ENCODE peak calls at places on chromosome 21, in four cellular contexts. T is H1, M is sigmoid colon, S is HepG2. U is an unnamed sample. For H3K4me1, the result is how much of the 10 kb centered on the place peaks cover.

GRCh38 chr21:24428539-24429186 is 1178.6 kb downstream of the MRPL39 start:
- DNase-seq in M (no peak), S (no peak), T (no peak), U (no peak)

GRCh38 chr21:41894511-41894910 is 15.4 kb upstream of the PRDM15 start:
- DNase-seq in T (no peak), M (peak), S (no peak), U (no peak)

GRCh38 chr21:19321688-19322087 is 918.1 kb upstream of the TMPRSS15 start:
- DNase-seq in T (no peak), M (no peak), S (no peak), U (no peak)

GRCh38 chr21:35895598-35895997 is 164.7 kb downstream of the SETD4 start:
- DNase-seq in T (no peak), M (no peak), S (no peak), U (no peak)

GRCh38 chr21:41133896-41134522 is 34.0 kb upstream of the BACE2 start:
- DNase-seq in M (no peak), S (peak), T (no peak), U (no peak)

GRCh38 chr21:41663805-41664788 is 102.8 kb downstream of the RIPK4 start:
- DNase-seq in M (no peak), T (no peak), S (peak), U (no peak)

GRCh38 chr21:39340687-39341086 is 8.2 kb downstream of the HMGN1 start:
- DNase-seq in T (no peak), M (no peak), S (no peak), U (no peak)

GRCh38 chr21:37921091-37921490 is 4.8 kb upstream of the KCNJ6 start:
- DNase-seq in M (no peak), S (no peak), T (no peak), U (no peak)

GRCh38 chr21:42171091-42172053 is 47.6 kb upstream of the ABCG1 start:
- DNase-seq in T (no peak), M (no peak), S (no peak), U (peak)

GRCh38 chr21:27812279-27812678 is 845.4 kb upstream of the ADAMTS5 start:
- DNase-seq in S (no peak), T (no peak), M (no peak), U (no peak)

GRCh38 chr21:42466700-42467612 is 29.1 kb downstream of the RSPH1 start:
- DNase-seq in M (no peak), T (no peak), S (peak), U (peak)

GRCh38 chr21:42609806-42610205 is 43.6 kb upstream of the PDE9A start:
- DNase-seq in S (no peak), T (no peak), M (no peak), U (no peak)

GRCh38 chr21:29238967-29239289 is 59.8 kb upstream of the BACH1 start:
- DNase-seq in T (no peak), M (no peak), S (no peak), U (no peak)

GRCh38 chr21:37145635-37146111 is 72.6 kb downstream of the TTC3 start:
- DNase-seq in T (no peak), M (no peak), S (no peak), U (no peak)

GRCh38 chr21:42424848-42425602 is 21.3 kb downstream of the UBASH3A start:
- DNase-seq in T (no peak), S (no peak), M (no peak), U (no peak)

GRCh38 chr21:26451014-26451740 is 121.9 kb downstream of the CYYR1 start:
- DNase-seq in S (no peak), T (no peak), M (no peak), U (no peak)

GRCh38 chr21:37119421-37120218 is 46.6 kb downstream of the TTC3 start:
- DNase-seq in S (peak), M (no peak), T (no peak), U (no peak)

GRCh38 chr21:36437745-36438128 is 42.2 kb downstream of the CLDN14 start:
- DNase-seq in M (no peak), T (no peak), S (no peak), U (no peak)

GRCh38 chr21:15839026-15839425 is 109.2 kb downstream of the USP25 start:
- DNase-seq in T (no peak), S (no peak), M (no peak), U (no peak)

GRCh38 chr21:46056450-46056903 is 41.4 kb upstream of the COL6A2 start:
- DNase-seq in M (peak), T (no peak), S (no peak), U (no peak)
- H3K4me1 ChIP-seq in M (under half), T (under half), S (under half), U (under half)

DNA sequence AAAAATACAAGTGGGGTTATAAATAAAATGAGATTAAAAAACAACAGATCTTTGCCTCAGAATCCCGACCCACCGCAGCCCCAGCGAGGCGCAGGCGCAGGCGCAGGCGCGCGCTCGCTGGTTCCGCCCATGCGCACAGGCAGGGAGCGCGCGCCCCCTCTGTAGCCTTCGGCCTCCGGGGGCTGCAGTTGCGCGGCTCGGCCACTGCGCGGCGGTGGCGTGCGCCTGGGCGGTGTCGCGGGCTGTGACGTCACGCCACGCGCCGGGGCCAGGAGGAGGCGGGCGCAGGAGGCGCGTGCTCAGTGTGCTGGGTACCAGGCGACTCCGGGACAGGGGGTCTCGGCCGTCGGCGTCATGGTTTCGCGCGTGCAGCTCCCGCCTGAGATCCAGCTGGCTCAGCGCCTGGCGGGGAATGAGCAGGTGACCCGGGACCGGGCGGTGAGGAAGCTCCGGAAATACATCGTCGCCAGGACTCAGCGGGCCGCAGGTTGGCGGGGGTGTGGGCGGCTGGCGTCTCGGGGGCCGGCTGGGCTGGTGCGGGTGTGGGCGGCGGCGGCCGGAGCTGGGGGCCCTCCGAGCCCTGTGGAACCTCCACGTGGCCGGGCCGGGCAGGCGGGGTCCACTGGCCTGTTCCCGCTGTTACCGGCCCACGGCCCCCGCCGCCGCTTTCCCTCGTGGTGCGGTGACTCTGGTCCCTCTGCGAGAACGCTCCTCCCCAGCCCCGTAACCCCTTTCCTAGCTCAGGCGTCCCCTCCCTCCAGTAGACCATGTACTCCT is at the start of gene RRP1:
- DNase-seq in T (peak), M (peak), S (peak), U (peak)
- TF ChIP-seq POLR2A in T (peak), M (peak), S (no peak), U (peak)

DNA sequence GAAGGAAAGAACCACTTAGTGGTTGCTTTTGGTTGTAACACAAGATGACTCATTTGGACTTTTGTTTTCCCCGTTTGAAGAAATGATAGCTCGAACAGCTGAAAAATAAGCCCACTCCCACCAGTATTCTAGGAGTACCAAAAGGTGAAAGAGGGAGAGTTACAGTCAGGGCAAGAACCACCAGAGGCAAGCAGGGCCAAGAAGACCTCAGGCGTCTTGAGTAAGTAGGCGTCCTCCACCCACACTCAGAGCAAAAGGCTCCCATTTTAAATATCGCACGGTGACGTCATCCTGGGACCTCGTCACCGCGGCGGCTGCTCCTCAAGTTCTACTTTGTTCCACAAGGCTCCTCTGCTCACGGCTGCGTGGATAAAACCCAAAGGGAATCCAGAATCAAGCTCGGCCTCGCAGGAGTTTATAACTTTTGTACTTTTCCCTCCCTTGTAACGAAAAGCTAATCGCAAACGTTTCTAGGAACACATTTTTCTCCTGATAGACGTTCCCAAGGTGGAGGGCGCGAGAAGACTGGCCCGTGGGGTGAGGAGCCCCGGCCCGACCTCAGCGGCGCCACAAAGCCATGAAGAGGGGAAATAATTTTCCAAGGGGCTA is 1.2 kb downstream of the BTG3 start:
- DNase-seq in T (no peak), S (peak), M (peak), U (peak)
- TF ChIP-seq POLR2AphosphoS5 in T (no peak), S (no peak), M (peak), U (no peak)

DNA sequence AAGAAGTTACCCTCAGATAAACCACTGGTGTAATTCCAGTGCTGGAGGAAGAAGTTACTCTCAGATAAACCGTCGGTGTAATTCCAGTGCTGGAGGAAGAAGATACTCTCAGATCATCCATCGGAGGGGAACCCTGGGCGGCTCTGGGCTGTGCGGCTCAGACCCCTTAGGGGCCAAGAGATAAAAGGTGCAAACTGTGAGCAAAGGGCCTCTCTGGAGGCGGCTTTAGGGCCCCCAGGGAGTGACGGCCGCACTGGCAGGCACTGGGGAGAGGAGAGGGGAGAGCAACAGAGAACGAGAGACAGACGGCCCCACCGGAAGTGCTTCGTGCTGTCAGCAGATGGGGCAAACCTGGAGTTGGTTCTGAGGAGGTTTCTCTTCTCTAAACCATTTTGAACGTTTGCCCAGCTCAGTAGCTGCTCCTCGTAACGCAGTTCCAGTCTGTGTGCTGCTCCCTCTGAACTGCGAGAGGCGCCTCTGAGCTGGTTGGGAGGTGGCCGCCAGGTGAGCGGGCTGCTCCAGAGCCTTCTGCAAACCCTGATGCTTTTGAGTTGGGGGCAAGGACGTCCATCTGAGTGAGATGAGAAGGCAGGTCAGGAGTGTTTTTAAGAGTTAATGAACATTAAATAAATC is 62.6 kb upstream of the COL6A1 start:
- DNase-seq in S (no peak), M (no peak), T (no peak), U (no peak)
- H3K4me1 ChIP-seq in S (under half), M (under half), T (under half), U (under half)

GRCh38 chr21:44790401-44790800 is 11.2 kb downstream of the UBE2G2 start:
- DNase-seq in T (no peak), M (no peak), S (no peak), U (no peak)
- TF ChIP-seq POLR2A in T (no peak), M (no peak), S (no peak), U (no peak)

DNA sequence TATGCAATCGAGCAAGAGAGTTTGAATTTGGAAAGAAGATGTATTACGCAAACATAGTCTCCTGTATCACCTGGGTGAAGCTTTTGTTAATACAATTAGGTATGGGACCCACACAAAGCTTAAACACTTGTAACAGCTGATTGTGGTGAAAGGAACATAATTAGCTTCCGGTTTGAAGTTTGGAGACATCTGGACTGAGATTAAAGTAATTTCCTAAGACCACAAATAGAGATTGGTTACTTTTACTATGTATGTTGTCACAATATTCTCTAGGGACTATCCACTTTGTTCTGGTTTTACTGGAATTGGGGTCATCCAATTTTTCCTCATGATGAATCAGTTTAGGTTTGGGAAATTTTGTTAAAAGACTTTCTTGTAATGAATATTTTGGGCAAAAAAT is 71.7 kb upstream of the SAMSN1 start:
- DNase-seq in M (no peak), S (no peak), T (no peak), U (no peak)
- TF ChIP-seq POLR2AphosphoS5 in M (no peak), S (no peak), T (no peak), U (no peak)

GRCh38 chr21:34887729-34888568 is 161.2 kb downstream of the RUNX1 start:
- DNase-seq in S (peak), M (peak), T (no peak), U (peak)

GRCh38 chr21:34889537-34890257 is 159.4 kb downstream of the RUNX1 start:
- DNase-seq in T (no peak), S (peak), M (peak), U (peak)

GRCh38 chr21:34890258-34890723 is 158.8 kb downstream of the RUNX1 start:
- DNase-seq in M (no peak), S (peak), T (no peak), U (no peak)

GRCh38 chr21:34888569-34889286 is 160.4 kb downstream of the RUNX1 start:
- DNase-seq in T (peak), S (peak), M (peak), U (peak)

DNA sequence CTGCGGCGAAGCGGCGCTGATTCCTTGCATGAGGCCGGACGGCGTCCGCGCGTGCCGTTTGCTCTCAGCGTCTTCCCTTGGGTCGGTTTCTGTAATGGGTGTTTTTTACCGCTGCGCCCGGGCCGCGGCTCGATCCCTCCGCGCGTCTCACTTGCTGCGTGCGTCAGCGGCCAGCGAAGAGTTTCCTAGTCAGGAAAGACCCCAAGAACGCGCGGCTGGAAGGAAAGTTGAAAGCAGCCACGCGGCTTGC is 159.9 kb downstream of the RUNX1 start:
- DNase-seq in T (no peak), M (peak), S (peak), U (peak)
- H3K4me1 ChIP-seq in T (under half), M (under half), S (under half), U (under half)

GRCh38 chr21:33234618-33235520 is 5.1 kb downstream of the IFNAR2 start:
- DNase-seq in M (no peak), T (no peak), S (no peak), U (no peak)
- TF ChIP-seq POLR2A in M (no peak), T (no peak), S (no peak), U (no peak)

U was measured in prostate gland.